ENCODE peak calls at places on chromosomes 5 and 9, in four cellular contexts. I is GM12878, K is HepG2, N is K562. Q is an unnamed sample.

GRCh38 chr5:67746103-67746502 is 469.5 kb upstream of the PIK3R1 start:
- DNase-seq in N (no peak), I (no peak), K (peak), Q (no peak)

GRCh38 chr5:123696948-123697347 is 185.0 kb downstream of the CSNK1G3 start:
- DNase-seq in K (no peak), N (no peak), I (no peak), Q (no peak)

GRCh38 chr5:161064800-161065199 is 212.8 kb upstream of the ATP10B start:
- DNase-seq in I (no peak), K (no peak), N (no peak), Q (no peak)

GRCh38 chr5:71697967-71698366 is 21.1 kb upstream of the CARTPT start:
- DNase-seq in K (peak), I (no peak), N (peak), Q (peak)

GRCh38 chr9:101737705-101738565 is 512 bp downstream of the GRIN3A start:
- DNase-seq in N (no peak), K (no peak), I (no peak), Q (peak)

GRCh38 chr5:387491-388265 is 55.3 kb upstream of the EXOC3 start:
- DNase-seq in I (no peak), N (no peak), K (no peak), Q (no peak)

GRCh38 chr5:145484195-145484594 is 350.9 kb downstream of the PRELID2 start:
- DNase-seq in I (no peak), K (no peak), N (no peak), Q (no peak)

GRCh38 chr5:63127054-63127453 is 548.4 kb downstream of the LRRC70 start:
- DNase-seq in K (no peak), N (no peak), I (no peak), Q (no peak)

GRCh38 chr9:134405527-134405926 is 79.3 kb downstream of the RXRA start:
- DNase-seq in K (no peak), N (no peak), I (no peak), Q (no peak)

GRCh38 chr9:99515874-99516656 is 294.0 kb downstream of the SEC61B start:
- DNase-seq in I (peak), N (no peak), K (no peak), Q (no peak)

GRCh38 chr9:1311462-1312042 is 261.4 kb downstream of the DMRT2 start:
- DNase-seq in I (no peak), N (no peak), K (no peak), Q (no peak)

DNA sequence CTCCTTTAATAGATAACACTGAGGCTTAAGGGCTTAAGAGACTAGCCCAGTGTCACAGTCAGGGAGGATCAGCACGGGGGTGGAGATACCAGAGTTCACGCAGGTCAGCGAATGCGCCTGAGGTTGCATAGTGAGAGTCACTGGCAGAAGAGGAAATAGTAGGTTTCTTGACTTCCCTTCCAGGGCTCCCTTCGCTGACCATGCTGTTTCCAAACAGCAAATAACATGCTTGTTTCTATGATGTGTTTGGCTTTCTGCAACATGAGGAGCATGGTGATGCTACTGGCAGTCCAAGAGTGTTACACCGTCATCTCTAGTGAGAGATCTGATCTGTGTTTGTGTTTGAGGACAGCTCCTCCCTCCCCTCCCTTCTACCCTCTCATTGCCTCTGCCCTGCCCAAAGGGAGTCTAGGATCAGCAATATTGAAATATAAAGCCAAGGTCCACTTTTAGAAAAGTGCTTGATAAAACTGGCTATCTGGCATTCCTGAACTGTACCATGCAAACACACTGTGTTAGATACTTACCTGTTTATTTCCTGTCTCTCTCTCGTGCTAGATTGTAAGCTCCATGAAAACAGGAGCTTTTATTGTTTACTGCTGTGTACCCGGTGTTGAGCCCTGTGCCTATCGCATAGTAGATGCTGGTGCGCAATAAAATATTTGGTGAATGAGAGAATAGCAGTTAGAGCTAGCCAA is 12.3 kb downstream of the TLE4 start:
- DNase-seq in N (no peak), K (no peak), I (no peak), Q (no peak)
- TF ChIP-seq CREM in N (no peak), K (no peak), I (no peak), Q (no peak)

DNA sequence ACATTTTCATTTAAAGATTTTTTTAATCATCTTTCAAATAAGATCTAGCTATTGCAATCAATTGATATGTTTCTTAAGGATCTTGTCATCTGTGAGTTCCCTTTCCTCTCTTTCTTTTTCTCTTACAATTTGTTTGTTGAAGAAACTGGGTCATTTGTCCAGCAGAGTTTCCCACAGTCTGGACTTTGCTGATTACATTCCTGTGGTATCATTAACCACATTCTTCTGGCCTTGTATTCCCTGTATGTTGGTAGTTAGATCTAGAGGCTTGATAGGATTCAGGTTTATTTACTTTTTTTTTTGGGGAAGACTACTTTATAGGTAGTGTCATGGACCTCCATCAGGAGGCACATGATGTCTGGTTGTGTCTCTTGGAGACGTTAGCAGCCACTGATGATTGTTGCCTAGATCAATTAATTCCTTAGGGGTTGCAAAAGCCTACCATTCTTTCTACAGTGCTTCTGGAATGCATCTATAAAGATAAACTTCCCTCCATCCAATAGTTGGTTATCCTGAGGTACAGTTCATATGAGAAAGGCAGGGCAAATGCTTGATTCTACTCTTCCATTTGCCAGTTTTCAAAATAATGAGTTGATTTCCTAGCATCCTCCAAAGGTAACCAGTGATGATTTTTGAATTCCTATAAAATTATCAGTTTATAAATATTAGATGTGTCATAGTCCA is 14.3 kb downstream of the PDE8B start:
- DNase-seq in K (peak), I (no peak), N (no peak), Q (no peak)
- TF ChIP-seq CREM in K (no peak), I (no peak), N (no peak), Q (no peak)

GRCh38 chr9:107492381-107492780 is 2.8 kb upstream of the KLF4 start:
- DNase-seq in I (no peak), K (no peak), N (no peak), Q (no peak)
- TF ChIP-seq CREM in I (no peak), K (no peak), N (no peak), Q (no peak)

DNA sequence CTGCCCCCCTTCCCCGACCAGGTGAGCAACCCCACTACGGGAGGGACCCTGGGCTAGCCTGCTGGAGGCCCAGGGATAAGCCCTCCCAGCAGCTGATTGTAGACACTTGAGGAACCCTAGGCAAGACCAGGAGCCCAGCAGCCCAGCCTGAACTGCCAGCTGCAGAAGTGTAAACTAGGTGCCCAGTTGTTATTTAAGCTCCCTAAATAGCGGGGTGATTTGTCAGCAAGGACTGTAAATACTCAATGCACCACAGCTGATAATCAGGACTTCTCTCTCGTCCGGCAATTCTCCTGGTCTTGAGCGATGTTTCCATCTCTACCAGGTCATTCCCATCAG is 41.2 kb downstream of the RAPGEF1 start:
- DNase-seq in N (no peak), I (no peak), K (no peak), Q (peak)
- TF ChIP-seq CREM in N (no peak), I (no peak), K (no peak), Q (no peak)

DNA sequence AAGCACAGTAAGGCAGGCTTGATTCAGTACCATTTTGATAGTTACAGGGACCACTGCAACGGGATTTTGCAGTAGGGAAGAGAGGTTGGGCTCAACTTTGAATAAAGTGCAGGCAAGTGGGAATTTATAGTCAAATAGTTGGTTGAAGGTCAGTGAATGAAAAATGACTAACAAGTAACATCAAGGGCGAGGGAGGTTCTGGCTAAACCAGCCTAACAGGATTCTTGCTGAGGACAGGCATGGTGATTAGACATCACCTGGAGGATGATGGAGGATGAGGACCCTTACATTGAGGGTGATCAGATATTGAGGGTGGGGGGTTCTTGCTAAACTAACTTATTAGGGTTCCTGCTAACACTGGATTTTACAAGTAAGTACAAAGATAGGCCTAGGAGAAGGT is 66.1 kb upstream of the SMC5 start:
- DNase-seq in N (no peak), I (no peak), K (no peak), Q (no peak)
- TF ChIP-seq CREM in N (no peak), I (no peak), K (no peak), Q (no peak)

GRCh38 chr5:9198399-9198798 is 347.5 kb downstream of the SEMA5A start:
- DNase-seq in N (no peak), K (no peak), I (no peak), Q (no peak)

GRCh38 chr5:9201011-9201410 is 344.9 kb downstream of the SEMA5A start:
- DNase-seq in K (no peak), I (no peak), N (no peak), Q (no peak)

GRCh38 chr5:9196403-9197224 is 349.3 kb downstream of the SEMA5A start:
- DNase-seq in N (no peak), I (no peak), K (no peak), Q (no peak)

GRCh38 chr5:9194509-9194908 is 351.4 kb downstream of the SEMA5A start:
- DNase-seq in K (no peak), N (no peak), I (no peak), Q (no peak)

DNA sequence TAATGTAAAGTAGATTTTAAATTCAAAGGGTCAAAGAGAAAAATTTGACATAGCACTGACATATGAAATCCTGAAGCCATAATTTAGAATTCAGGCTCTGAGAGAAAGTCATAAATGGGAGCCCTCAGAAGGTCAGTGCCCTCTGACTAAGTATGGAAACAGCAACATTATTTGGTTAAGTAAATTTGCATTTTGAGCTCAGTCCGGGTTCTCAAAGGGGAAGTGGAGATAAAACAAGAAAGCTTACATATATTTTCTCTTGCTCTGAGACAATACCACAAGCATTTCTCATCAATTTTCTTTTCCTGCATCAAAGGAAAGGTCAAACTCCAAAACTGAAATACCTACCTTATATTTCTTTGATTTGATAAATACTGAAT is 348.0 kb downstream of the SEMA5A start:
- DNase-seq in N (no peak), K (no peak), I (peak), Q (no peak)
- TF ChIP-seq CREM in N (no peak), K (no peak), I (no peak), Q (no peak)

GRCh38 chr5:43425965-43426364 is 13.8 kb upstream of the CCL28 start:
- DNase-seq in I (no peak), K (no peak), N (no peak), Q (no peak)
- TF ChIP-seq CREM in I (no peak), K (no peak), N (no peak), Q (no peak)